ENCODE peak calls at places on chromosomes 5 and 9, in ten cellular contexts. W is CD4-positive, CD25-positive, alpha-beta regulatory T cell; H is glomerular endothelial cell; F is SW 1271; M is caudate nucleus; X is fibroblast of mammary gland; I is amniotic stem cell; N is GM12891; L is AG10803; C is T-helper 9 cell. R is an unnamed sample.

GRCh38 chr9:130530932-130531331 is 48.4 kb upstream of the FUBP3 start:
- DNase-seq in W (no peak), H (no peak), F (no peak), M (no peak), X (peak; percentile 71), I (no peak), N (no peak), L (peak; percentile 57), C (no peak), R (no peak)

GRCh38 chr5:54440456-54440893 is 15.0 kb upstream of the HSPB3 start:
- DNase-seq in W (no peak), H (no peak), F (no peak), M (no peak), X (no peak), I (no peak), N (no peak), L (no peak), C (no peak), R (no peak)

GRCh38 chr5:134088994-134089560 is 25.4 kb upstream of the TCF7 start:
- DNase-seq in W (no peak), H (no peak), F (no peak), M (no peak), X (no peak), I (no peak), N (no peak), L (no peak), C (no peak), R (no peak)

GRCh38 chr9:134216961-134217360 is 52.6 kb upstream of the RNU6ATAC start:
- DNase-seq in W (no peak), H (no peak), F (no peak), M (no peak), X (no peak), I (no peak), N (no peak), L (no peak), C (no peak), R (no peak)

GRCh38 chr5:119302449-119302848 is 53.4 kb upstream of the TNFAIP8 start:
- DNase-seq in W (no peak), H (no peak), F (no peak), M (no peak), X (no peak), I (no peak), N (no peak), L (no peak), C (no peak), R (no peak)

GRCh38 chr5:74596930-74597329 is 43.6 kb downstream of the ENC1 start:
- DNase-seq in W (no peak), H (no peak), F (no peak), M (no peak), X (no peak), I (no peak), N (no peak), L (no peak), C (no peak), R (no peak)

GRCh38 chr5:173616577-173617118 is at the start of gene BOD1:
- DNase-seq in W (peak; percentile 95), H (peak; percentile 93), F (peak; percentile 99), M (peak; percentile 98), X (peak; percentile 97), I (peak; percentile 97), N (peak; percentile 79), L (peak; percentile 97), C (peak; percentile 88), R (peak; percentile 94)

GRCh38 chr9:75239176-75239575 is 150.9 kb downstream of the OSTF1 start:
- DNase-seq in W (no peak), H (no peak), F (no peak), M (no peak), X (peak; percentile 51), I (no peak), N (no peak), L (peak; percentile 75), C (no peak), R (peak; percentile 26)

GRCh38 chr9:7185612-7186011 is 427.8 kb downstream of the KDM4C start:
- DNase-seq in W (no peak), H (peak; percentile 51), F (peak; percentile 77), M (no peak), X (peak; percentile 83), I (no peak), N (no peak), L (peak; percentile 89), C (no peak), R (peak; percentile 64)

GRCh38 chr5:72065751-72066255 is 41.5 kb upstream of the MAP1B start:
- DNase-seq in W (no peak), H (no peak), F (no peak), M (no peak), X (no peak), I (peak; percentile 34), N (no peak), L (peak; percentile 32), C (no peak), R (no peak)

GRCh38 chr9:37935106-37935505 is 31.2 kb upstream of the SLC25A51 start:
- DNase-seq in W (no peak), H (no peak), F (no peak), M (no peak), X (no peak), I (no peak), N (no peak), L (no peak), C (no peak), R (no peak)

GRCh38 chr5:75340714-75341478 is 3.9 kb downstream of the HMGCR start:
- DNase-seq in W (no peak), H (no peak), F (no peak), M (no peak), X (no peak), I (no peak), N (no peak), L (peak; percentile 24), C (no peak), R (no peak)

GRCh38 chr5:14108170-14108996 is 34.8 kb upstream of the TRIO start:
- DNase-seq in W (no peak), H (peak; percentile 55), F (peak; percentile 63), M (peak; percentile 7), X (peak; percentile 95), I (no peak), N (peak; percentile 35), L (peak; percentile 77), C (no peak), R (peak; percentile 78)

GRCh38 chr9:134620751-134621557 is 20.6 kb upstream of the COL5A1 start:
- DNase-seq in W (no peak), H (no peak), F (no peak), M (no peak), X (no peak), I (no peak), N (no peak), L (no peak), C (no peak), R (no peak)

GRCh38 chr9:83978992-83979811 is 813 bp downstream of the HNRNPK start:
- DNase-seq in W (peak; percentile 83), H (no peak), F (peak; percentile 81), M (peak; percentile 72), X (peak; percentile 77), I (peak; percentile 41), N (peak; percentile 47), L (peak; percentile 89), C (peak; percentile 83), R (no peak)

GRCh38 chr9:119689879-119690278 is 320.6 kb upstream of the BRINP1 start:
- DNase-seq in W (no peak), H (no peak), F (no peak), M (no peak), X (no peak), I (no peak), N (no peak), L (no peak), C (no peak), R (no peak)

GRCh38 chr9:135887585-135888050 is 19.7 kb downstream of the CAMSAP1 start:
- DNase-seq in W (peak; percentile 26), H (no peak), F (no peak), M (no peak), X (no peak), I (no peak), N (peak; percentile 62), L (no peak), C (peak; percentile 28), R (no peak)

GRCh38 chr9:94139672-94140417 is 55.6 kb downstream of the PTPDC1 start:
- DNase-seq in W (no peak), H (peak; percentile 82), F (peak; percentile 86), M (no peak), X (peak; percentile 98), I (peak; percentile 89), N (no peak), L (peak; percentile 99), C (no peak), R (peak; percentile 97)

GRCh38 chr9:138120511-138121437 is 243.2 kb downstream of the CACNA1B start:
- DNase-seq in W (no peak), H (no peak), F (no peak), M (no peak), X (no peak), I (no peak), N (no peak), L (no peak), C (no peak), R (no peak)

GRCh38 chr9:96450613-96451544 is 910 bp downstream of the HABP4 start:
- DNase-seq in W (peak; percentile 28), H (no peak), F (no peak), M (no peak), X (peak; percentile 35), I (no peak), N (peak; percentile 14), L (peak; percentile 23), C (peak; percentile 34), R (no peak)

GRCh38 chr9:95005276-95006141 is 279.0 kb downstream of the AOPEP start:
- DNase-seq in W (no peak), H (no peak), F (no peak), M (no peak), X (no peak), I (no peak), N (no peak), L (no peak), C (no peak), R (no peak)

GRCh38 chr9:75962186-75963036 is 71.9 kb downstream of the PCSK5 start:
- DNase-seq in W (no peak), H (no peak), F (no peak), M (peak; percentile 4), X (no peak), I (no peak), N (no peak), L (peak; percentile 21), C (no peak), R (no peak)

GRCh38 chr5:175663191-175664184 is 5.6 kb downstream of the HRH2 start:
- DNase-seq in W (no peak), H (no peak), F (no peak), M (no peak), X (no peak), I (no peak), N (no peak), L (no peak), C (no peak), R (no peak)

GRCh38 chr9:83379045-83379444 is 159.2 kb downstream of the FRMD3 start:
- DNase-seq in W (no peak), H (no peak), F (no peak), M (no peak), X (no peak), I (no peak), N (no peak), L (no peak), C (no peak), R (no peak)

GRCh38 chr9:108525214-108525613 is 330.6 kb downstream of the ACTL7B start:
- DNase-seq in W (no peak), H (no peak), F (no peak), M (no peak), X (no peak), I (no peak), N (no peak), L (no peak), C (no peak), R (no peak)

GRCh38 chr9:132559711-132560110 is 22.7 kb upstream of the BARHL1 start:
- DNase-seq in W (no peak), H (no peak), F (no peak), M (no peak), X (no peak), I (no peak), N (no peak), L (no peak), C (no peak), R (no peak)

GRCh38 chr5:67206381-67207328 is 10.1 kb upstream of the CD180 start:
- DNase-seq in W (peak; percentile 69), H (no peak), F (peak; percentile 98), M (no peak), X (peak; percentile 32), I (no peak), N (peak; percentile 49), L (peak; percentile 13), C (peak; percentile 69), R (no peak)